ENCODE peak calls at places on chromosomes 3 and 15, in seven cellular contexts. One of them, this sample, is unnamed. For H3K4me1, the result is how much of the 10 kb centered on the place peaks cover.

GRCh38 chr3:71579301-71579933 is 4.1 kb downstream of the FOXP1 start:
- DNase-seq in Karpas-422: peak
- DNase-seq in sigmoid colon: no peak
- DNase-seq in pancreas: no peak
- DNase-seq in K562: no peak
- DNase-seq in IMR-90: no peak
- DNase-seq in stomach: no peak
- DNase-seq in this sample: no peak

GRCh38 chr15:98727115-98728040 is 79.0 kb downstream of the IGF1R start:
- DNase-seq in Karpas-422: no peak
- DNase-seq in IMR-90: peak
- DNase-seq in stomach: peak
- DNase-seq in sigmoid colon: peak
- DNase-seq in K562: no peak
- DNase-seq in pancreas: peak
- DNase-seq in this sample: no peak

GRCh38 chr15:29596266-29596665 is 226.0 kb downstream of the TJP1 start:
- DNase-seq in pancreas: no peak
- DNase-seq in Karpas-422: no peak
- DNase-seq in sigmoid colon: no peak
- DNase-seq in stomach: no peak
- DNase-seq in K562: no peak
- DNase-seq in IMR-90: peak
- DNase-seq in this sample: no peak

GRCh38 chr3:30467596-30468238 is 138.7 kb upstream of the TGFBR2 start:
- DNase-seq in K562: no peak
- DNase-seq in Karpas-422: no peak
- DNase-seq in pancreas: no peak
- DNase-seq in stomach: no peak
- DNase-seq in IMR-90: peak
- DNase-seq in sigmoid colon: no peak
- DNase-seq in this sample: no peak

GRCh38 chr15:81339851-81340250 is 15.9 kb upstream of the STARD5 start:
- DNase-seq in K562: no peak
- DNase-seq in pancreas: no peak
- DNase-seq in stomach: no peak
- DNase-seq in sigmoid colon: no peak
- DNase-seq in Karpas-422: no peak
- DNase-seq in IMR-90: no peak
- DNase-seq in this sample: no peak

GRCh38 chr3:67940200-67940952 is 286.0 kb upstream of the SUCLG2 start:
- DNase-seq in K562: no peak
- DNase-seq in sigmoid colon: no peak
- DNase-seq in pancreas: peak
- DNase-seq in stomach: no peak
- DNase-seq in IMR-90: no peak
- DNase-seq in Karpas-422: peak
- DNase-seq in this sample: no peak

GRCh38 chr3:24158756-24159155 is 213.7 kb downstream of the NR1D2 start:
- DNase-seq in stomach: no peak
- DNase-seq in K562: no peak
- DNase-seq in Karpas-422: no peak
- DNase-seq in IMR-90: no peak
- DNase-seq in pancreas: no peak
- DNase-seq in sigmoid colon: no peak
- DNase-seq in this sample: no peak

GRCh38 chr3:68972358-68972979 is 40.1 kb upstream of the TAFA4 start:
- DNase-seq in pancreas: peak
- DNase-seq in stomach: no peak
- DNase-seq in IMR-90: peak
- DNase-seq in Karpas-422: peak
- DNase-seq in K562: peak
- DNase-seq in sigmoid colon: peak
- DNase-seq in this sample: peak

GRCh38 chr15:80231371-80231770 is 20.6 kb downstream of the CTXND1 start:
- DNase-seq in IMR-90: no peak
- DNase-seq in Karpas-422: no peak
- DNase-seq in pancreas: no peak
- DNase-seq in sigmoid colon: no peak
- DNase-seq in K562: no peak
- DNase-seq in stomach: no peak
- DNase-seq in this sample: no peak

GRCh38 chr3:35596611-35597010 is 42.7 kb upstream of the ARPP21 start:
- DNase-seq in Karpas-422: no peak
- DNase-seq in IMR-90: no peak
- DNase-seq in stomach: no peak
- DNase-seq in sigmoid colon: no peak
- DNase-seq in pancreas: no peak
- DNase-seq in K562: no peak
- DNase-seq in this sample: no peak

GRCh38 chr3:169911272-169911671 is at the start of gene SAMD7:
- DNase-seq in Karpas-422: no peak
- DNase-seq in K562: no peak
- DNase-seq in sigmoid colon: no peak
- DNase-seq in IMR-90: no peak
- DNase-seq in pancreas: no peak
- DNase-seq in stomach: no peak
- DNase-seq in this sample: no peak

GRCh38 chr3:35761311-35761710 is 122.0 kb downstream of the ARPP21 start:
- DNase-seq in pancreas: no peak
- DNase-seq in IMR-90: no peak
- DNase-seq in K562: no peak
- DNase-seq in Karpas-422: no peak
- DNase-seq in sigmoid colon: no peak
- DNase-seq in stomach: no peak
- DNase-seq in this sample: no peak

GRCh38 chr15:34986326-34987181 is 1.5 kb downstream of the ZNF770 start:
- DNase-seq in IMR-90: no peak
- DNase-seq in sigmoid colon: no peak
- DNase-seq in stomach: no peak
- DNase-seq in Karpas-422: peak
- DNase-seq in pancreas: no peak
- DNase-seq in K562: peak
- DNase-seq in this sample: no peak
- H3K4me1 ChIP-seq in IMR-90: under half
- H3K4me1 ChIP-seq in sigmoid colon: under half
- H3K4me1 ChIP-seq in stomach: under half
- H3K4me1 ChIP-seq in Karpas-422: under half
- H3K4me1 ChIP-seq in pancreas: under half
- H3K4me1 ChIP-seq in K562: under half
- H3K4me1 ChIP-seq in this sample: under half

GRCh38 chr3:52434491-52435115 is 10.3 kb downstream of the SEMA3G start:
- DNase-seq in IMR-90: no peak
- DNase-seq in Karpas-422: no peak
- DNase-seq in sigmoid colon: peak
- DNase-seq in K562: no peak
- DNase-seq in stomach: no peak
- DNase-seq in pancreas: no peak
- DNase-seq in this sample: no peak
- H3K4me1 ChIP-seq in IMR-90: under half
- H3K4me1 ChIP-seq in Karpas-422: under half
- H3K4me1 ChIP-seq in sigmoid colon: under half
- H3K4me1 ChIP-seq in K562: under half
- H3K4me1 ChIP-seq in stomach: under half
- H3K4me1 ChIP-seq in pancreas: under half
- H3K4me1 ChIP-seq in this sample: under half

GRCh38 chr15:90913398-90913944 is 10.4 kb downstream of the MAN2A2 start:
- DNase-seq in K562: no peak
- DNase-seq in pancreas: no peak
- DNase-seq in stomach: no peak
- DNase-seq in Karpas-422: no peak
- DNase-seq in IMR-90: no peak
- DNase-seq in sigmoid colon: no peak
- DNase-seq in this sample: no peak
- H3K4me1 ChIP-seq in K562: under half
- H3K4me1 ChIP-seq in pancreas: under half
- H3K4me1 ChIP-seq in stomach: under half
- H3K4me1 ChIP-seq in Karpas-422: under half
- H3K4me1 ChIP-seq in IMR-90: under half
- H3K4me1 ChIP-seq in sigmoid colon: under half
- H3K4me1 ChIP-seq in this sample: under half

GRCh38 chr3:58184309-58184981 is 26.3 kb downstream of the DNASE1L3 start:
- DNase-seq in stomach: no peak
- DNase-seq in pancreas: no peak
- DNase-seq in Karpas-422: no peak
- DNase-seq in sigmoid colon: no peak
- DNase-seq in IMR-90: no peak
- DNase-seq in K562: no peak
- DNase-seq in this sample: no peak

GRCh38 chr3:58180940-58181587 is 29.7 kb downstream of the DNASE1L3 start:
- DNase-seq in K562: no peak
- DNase-seq in Karpas-422: no peak
- DNase-seq in sigmoid colon: no peak
- DNase-seq in pancreas: no peak
- DNase-seq in stomach: no peak
- DNase-seq in IMR-90: no peak
- DNase-seq in this sample: no peak

GRCh38 chr3:58184982-58185360 is 25.8 kb downstream of the DNASE1L3 start:
- DNase-seq in stomach: no peak
- DNase-seq in K562: no peak
- DNase-seq in sigmoid colon: no peak
- DNase-seq in IMR-90: no peak
- DNase-seq in Karpas-422: no peak
- DNase-seq in pancreas: no peak
- DNase-seq in this sample: no peak

GRCh38 chr3:58183891-58184290 is 26.9 kb downstream of the DNASE1L3 start:
- DNase-seq in IMR-90: no peak
- DNase-seq in Karpas-422: no peak
- DNase-seq in sigmoid colon: no peak
- DNase-seq in K562: no peak
- DNase-seq in stomach: no peak
- DNase-seq in pancreas: no peak
- DNase-seq in this sample: no peak

GRCh38 chr3:58183221-58183620 is 27.6 kb downstream of the DNASE1L3 start:
- DNase-seq in sigmoid colon: no peak
- DNase-seq in Karpas-422: no peak
- DNase-seq in stomach: no peak
- DNase-seq in IMR-90: no peak
- DNase-seq in pancreas: no peak
- DNase-seq in K562: no peak
- DNase-seq in this sample: no peak
- H3K4me1 ChIP-seq in sigmoid colon: under half
- H3K4me1 ChIP-seq in Karpas-422: under half
- H3K4me1 ChIP-seq in stomach: under half
- H3K4me1 ChIP-seq in IMR-90: under half
- H3K4me1 ChIP-seq in pancreas: under half
- H3K4me1 ChIP-seq in K562: under half
- H3K4me1 ChIP-seq in this sample: under half

DNA sequence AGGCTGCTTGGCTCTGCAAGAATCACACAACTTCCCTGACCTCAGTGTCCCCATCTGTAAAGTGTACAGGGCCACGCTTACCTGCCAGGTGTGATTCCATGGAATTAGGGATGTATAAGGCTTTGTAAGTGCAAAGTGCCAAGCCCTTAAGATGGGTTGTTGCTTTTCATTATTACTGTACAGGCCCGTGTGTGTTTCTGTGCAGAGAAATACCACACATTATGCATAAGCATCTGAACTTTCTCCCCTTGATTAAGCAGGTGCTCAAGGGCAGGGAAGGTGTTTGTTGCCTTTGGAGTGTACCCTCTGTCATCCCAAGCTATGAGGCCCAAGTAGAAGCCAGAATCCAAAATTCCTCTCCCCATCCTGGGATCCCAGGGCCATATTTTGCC is 13.6 kb upstream of the HRH1 start:
- DNase-seq in pancreas: no peak
- DNase-seq in Karpas-422: no peak
- DNase-seq in sigmoid colon: no peak
- DNase-seq in K562: no peak
- DNase-seq in IMR-90: no peak
- DNase-seq in stomach: no peak
- DNase-seq in this sample: no peak
- H3K4me1 ChIP-seq in pancreas: under half
- H3K4me1 ChIP-seq in Karpas-422: under half
- H3K4me1 ChIP-seq in sigmoid colon: under half
- H3K4me1 ChIP-seq in K562: under half
- H3K4me1 ChIP-seq in IMR-90: under half
- H3K4me1 ChIP-seq in stomach: under half
- H3K4me1 ChIP-seq in this sample: under half

GRCh38 chr15:74788716-74789151 is 6.9 kb downstream of the CSK start:
- DNase-seq in K562: no peak
- DNase-seq in pancreas: no peak
- DNase-seq in IMR-90: no peak
- DNase-seq in stomach: no peak
- DNase-seq in sigmoid colon: no peak
- DNase-seq in Karpas-422: peak
- DNase-seq in this sample: peak
- H3K4me1 ChIP-seq in K562: under half
- H3K4me1 ChIP-seq in pancreas: under half
- H3K4me1 ChIP-seq in IMR-90: under half
- H3K4me1 ChIP-seq in stomach: half or more
- H3K4me1 ChIP-seq in sigmoid colon: half or more
- H3K4me1 ChIP-seq in Karpas-422: half or more
- H3K4me1 ChIP-seq in this sample: half or more

GRCh38 chr3:50163572-50163971 is 8.4 kb downstream of the SEMA3F start:
- DNase-seq in pancreas: no peak
- DNase-seq in K562: no peak
- DNase-seq in IMR-90: no peak
- DNase-seq in Karpas-422: no peak
- DNase-seq in stomach: no peak
- DNase-seq in sigmoid colon: no peak
- DNase-seq in this sample: no peak

GRCh38 chr3:50164056-50164455 is 8.9 kb downstream of the SEMA3F start:
- DNase-seq in Karpas-422: no peak
- DNase-seq in stomach: peak
- DNase-seq in K562: no peak
- DNase-seq in IMR-90: peak
- DNase-seq in pancreas: peak
- DNase-seq in sigmoid colon: peak
- DNase-seq in this sample: no peak

GRCh38 chr3:50164984-50165383 is 9.9 kb downstream of the SEMA3F start:
- DNase-seq in Karpas-422: no peak
- DNase-seq in IMR-90: no peak
- DNase-seq in sigmoid colon: no peak
- DNase-seq in K562: no peak
- DNase-seq in pancreas: no peak
- DNase-seq in stomach: no peak
- DNase-seq in this sample: no peak

GRCh38 chr3:50165388-50166308 is 10.5 kb downstream of the SEMA3F start:
- DNase-seq in pancreas: no peak
- DNase-seq in stomach: peak
- DNase-seq in IMR-90: peak
- DNase-seq in Karpas-422: no peak
- DNase-seq in sigmoid colon: no peak
- DNase-seq in K562: no peak
- DNase-seq in this sample: no peak

DNA sequence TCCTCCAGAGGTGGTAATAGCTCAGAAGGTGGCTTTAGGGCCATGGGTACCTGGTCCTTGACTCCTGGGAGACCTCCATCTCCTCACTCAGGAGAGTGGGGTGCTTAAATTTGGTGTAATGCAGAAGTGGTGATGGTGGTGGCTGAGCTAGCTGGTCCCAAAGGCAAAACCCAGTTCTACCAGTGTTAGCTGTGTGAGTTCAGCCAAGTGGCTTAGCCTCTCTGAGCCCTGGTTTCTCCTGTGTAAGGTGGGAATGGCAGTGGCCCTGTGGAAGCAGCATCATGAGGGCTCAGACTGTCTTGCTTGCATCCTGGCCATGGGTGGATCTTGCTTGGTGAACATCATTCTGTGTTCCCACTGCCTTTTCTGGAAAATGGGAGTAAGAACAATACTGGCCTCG is 9.4 kb downstream of the SEMA3F start:
- DNase-seq in stomach: no peak
- DNase-seq in K562: no peak
- DNase-seq in Karpas-422: no peak
- DNase-seq in IMR-90: no peak
- DNase-seq in sigmoid colon: no peak
- DNase-seq in pancreas: no peak
- DNase-seq in this sample: no peak
- H3K4me1 ChIP-seq in stomach: half or more
- H3K4me1 ChIP-seq in K562: under half
- H3K4me1 ChIP-seq in Karpas-422: under half
- H3K4me1 ChIP-seq in IMR-90: half or more
- H3K4me1 ChIP-seq in sigmoid colon: half or more
- H3K4me1 ChIP-seq in pancreas: under half
- H3K4me1 ChIP-seq in this sample: under half

This sample was measured in naive thymus-derived CD4-positive, alpha-beta T cell.